ENCODE peak calls at places on chromosomes 11 and 22, in ten cellular contexts. One of them, this sample, is unnamed.

GRCh38 chr11:86706341-86707131 is 34.1 kb upstream of the ME3 start:
- DNase-seq in CD4-positive, CD25-positive, alpha-beta regulatory T cell: no peak
- DNase-seq in stimulated activated CD4-positive, alpha-beta T cell treated with anti-CD3 and anti-CD28 coated beads, TNF-alpha, amount 100 ng/mL, for 1 hour: no peak
- DNase-seq in NAMALWA: no peak
- DNase-seq in stimulated activated effector memory CD8-positive, alpha-beta T cell treated with anti-CD3 and anti-CD28 coated beads, Interleukin-12 subunit alpha, Interleukin-12 subunit beta, amount 100 ng/mL, for 72 hours: no peak
- DNase-seq in testis: no peak
- DNase-seq in naive thymus-derived CD4-positive, alpha-beta T cell: no peak
- DNase-seq in cardiac fibroblast: no peak
- DNase-seq in GM12891: no peak
- DNase-seq in CD4-positive, alpha-beta T cell: no peak
- DNase-seq in this sample: no peak

GRCh38 chr11:134120921-134121526 is 52.2 kb downstream of the JAM3 start:
- DNase-seq in CD4-positive, alpha-beta T cell: no peak
- DNase-seq in stimulated activated effector memory CD8-positive, alpha-beta T cell treated with anti-CD3 and anti-CD28 coated beads, Interleukin-12 subunit alpha, Interleukin-12 subunit beta, amount 100 ng/mL, for 72 hours: no peak
- DNase-seq in CD4-positive, CD25-positive, alpha-beta regulatory T cell: no peak
- DNase-seq in naive thymus-derived CD4-positive, alpha-beta T cell: no peak
- DNase-seq in stimulated activated CD4-positive, alpha-beta T cell treated with anti-CD3 and anti-CD28 coated beads, TNF-alpha, amount 100 ng/mL, for 1 hour: no peak
- DNase-seq in NAMALWA: no peak
- DNase-seq in GM12891: no peak
- DNase-seq in testis: peak
- DNase-seq in cardiac fibroblast: peak
- DNase-seq in this sample: no peak

GRCh38 chr11:134365011-134365925 is 33.5 kb downstream of the GLB1L2 start:
- DNase-seq in cardiac fibroblast: no peak
- DNase-seq in stimulated activated effector memory CD8-positive, alpha-beta T cell treated with anti-CD3 and anti-CD28 coated beads, Interleukin-12 subunit alpha, Interleukin-12 subunit beta, amount 100 ng/mL, for 72 hours: no peak
- DNase-seq in CD4-positive, alpha-beta T cell: no peak
- DNase-seq in naive thymus-derived CD4-positive, alpha-beta T cell: no peak
- DNase-seq in testis: no peak
- DNase-seq in stimulated activated CD4-positive, alpha-beta T cell treated with anti-CD3 and anti-CD28 coated beads, TNF-alpha, amount 100 ng/mL, for 1 hour: no peak
- DNase-seq in GM12891: no peak
- DNase-seq in CD4-positive, CD25-positive, alpha-beta regulatory T cell: no peak
- DNase-seq in NAMALWA: no peak
- DNase-seq in this sample: no peak

GRCh38 chr11:36123353-36124220 is 165.6 kb downstream of the COMMD9 start:
- DNase-seq in testis: no peak
- DNase-seq in CD4-positive, CD25-positive, alpha-beta regulatory T cell: no peak
- DNase-seq in stimulated activated CD4-positive, alpha-beta T cell treated with anti-CD3 and anti-CD28 coated beads, TNF-alpha, amount 100 ng/mL, for 1 hour: no peak
- DNase-seq in NAMALWA: no peak
- DNase-seq in GM12891: no peak
- DNase-seq in stimulated activated effector memory CD8-positive, alpha-beta T cell treated with anti-CD3 and anti-CD28 coated beads, Interleukin-12 subunit alpha, Interleukin-12 subunit beta, amount 100 ng/mL, for 72 hours: no peak
- DNase-seq in naive thymus-derived CD4-positive, alpha-beta T cell: no peak
- DNase-seq in cardiac fibroblast: no peak
- DNase-seq in CD4-positive, alpha-beta T cell: no peak
- DNase-seq in this sample: no peak

GRCh38 chr22:29306830-29307657 is 594 bp downstream of the GAS2L1 start:
- DNase-seq in NAMALWA: no peak
- DNase-seq in stimulated activated CD4-positive, alpha-beta T cell treated with anti-CD3 and anti-CD28 coated beads, TNF-alpha, amount 100 ng/mL, for 1 hour: no peak
- DNase-seq in stimulated activated effector memory CD8-positive, alpha-beta T cell treated with anti-CD3 and anti-CD28 coated beads, Interleukin-12 subunit alpha, Interleukin-12 subunit beta, amount 100 ng/mL, for 72 hours: no peak
- DNase-seq in naive thymus-derived CD4-positive, alpha-beta T cell: peak
- DNase-seq in testis: peak
- DNase-seq in CD4-positive, alpha-beta T cell: no peak
- DNase-seq in CD4-positive, CD25-positive, alpha-beta regulatory T cell: no peak
- DNase-seq in cardiac fibroblast: peak
- DNase-seq in GM12891: peak
- DNase-seq in this sample: no peak

GRCh38 chr11:121191787-121192186 is 90.7 kb downstream of the TECTA start:
- DNase-seq in testis: no peak
- DNase-seq in NAMALWA: no peak
- DNase-seq in CD4-positive, alpha-beta T cell: no peak
- DNase-seq in naive thymus-derived CD4-positive, alpha-beta T cell: no peak
- DNase-seq in CD4-positive, CD25-positive, alpha-beta regulatory T cell: no peak
- DNase-seq in stimulated activated CD4-positive, alpha-beta T cell treated with anti-CD3 and anti-CD28 coated beads, TNF-alpha, amount 100 ng/mL, for 1 hour: no peak
- DNase-seq in GM12891: no peak
- DNase-seq in stimulated activated effector memory CD8-positive, alpha-beta T cell treated with anti-CD3 and anti-CD28 coated beads, Interleukin-12 subunit alpha, Interleukin-12 subunit beta, amount 100 ng/mL, for 72 hours: no peak
- DNase-seq in cardiac fibroblast: no peak
- DNase-seq in this sample: no peak

GRCh38 chr22:45572444-45572843 is 69.8 kb downstream of the FBLN1 start:
- DNase-seq in stimulated activated CD4-positive, alpha-beta T cell treated with anti-CD3 and anti-CD28 coated beads, TNF-alpha, amount 100 ng/mL, for 1 hour: no peak
- DNase-seq in GM12891: no peak
- DNase-seq in NAMALWA: no peak
- DNase-seq in cardiac fibroblast: no peak
- DNase-seq in testis: no peak
- DNase-seq in CD4-positive, alpha-beta T cell: no peak
- DNase-seq in CD4-positive, CD25-positive, alpha-beta regulatory T cell: no peak
- DNase-seq in naive thymus-derived CD4-positive, alpha-beta T cell: no peak
- DNase-seq in stimulated activated effector memory CD8-positive, alpha-beta T cell treated with anti-CD3 and anti-CD28 coated beads, Interleukin-12 subunit alpha, Interleukin-12 subunit beta, amount 100 ng/mL, for 72 hours: no peak
- DNase-seq in this sample: no peak

GRCh38 chr11:2988996-2989395 is 3.1 kb downstream of the NAP1L4 start:
- DNase-seq in cardiac fibroblast: no peak
- DNase-seq in GM12891: no peak
- DNase-seq in CD4-positive, CD25-positive, alpha-beta regulatory T cell: peak
- DNase-seq in stimulated activated effector memory CD8-positive, alpha-beta T cell treated with anti-CD3 and anti-CD28 coated beads, Interleukin-12 subunit alpha, Interleukin-12 subunit beta, amount 100 ng/mL, for 72 hours: no peak
- DNase-seq in testis: no peak
- DNase-seq in stimulated activated CD4-positive, alpha-beta T cell treated with anti-CD3 and anti-CD28 coated beads, TNF-alpha, amount 100 ng/mL, for 1 hour: no peak
- DNase-seq in CD4-positive, alpha-beta T cell: no peak
- DNase-seq in NAMALWA: peak
- DNase-seq in naive thymus-derived CD4-positive, alpha-beta T cell: no peak
- DNase-seq in this sample: no peak

GRCh38 chr22:17824452-17824851 is 50.2 kb upstream of the BID start:
- DNase-seq in stimulated activated CD4-positive, alpha-beta T cell treated with anti-CD3 and anti-CD28 coated beads, TNF-alpha, amount 100 ng/mL, for 1 hour: no peak
- DNase-seq in cardiac fibroblast: no peak
- DNase-seq in NAMALWA: no peak
- DNase-seq in naive thymus-derived CD4-positive, alpha-beta T cell: no peak
- DNase-seq in testis: no peak
- DNase-seq in CD4-positive, CD25-positive, alpha-beta regulatory T cell: no peak
- DNase-seq in GM12891: no peak
- DNase-seq in stimulated activated effector memory CD8-positive, alpha-beta T cell treated with anti-CD3 and anti-CD28 coated beads, Interleukin-12 subunit alpha, Interleukin-12 subunit beta, amount 100 ng/mL, for 72 hours: no peak
- DNase-seq in CD4-positive, alpha-beta T cell: no peak
- DNase-seq in this sample: no peak

GRCh38 chr11:117693344-117693743 is 103.7 kb downstream of the DSCAML1 start:
- DNase-seq in NAMALWA: no peak
- DNase-seq in testis: no peak
- DNase-seq in CD4-positive, CD25-positive, alpha-beta regulatory T cell: no peak
- DNase-seq in cardiac fibroblast: no peak
- DNase-seq in naive thymus-derived CD4-positive, alpha-beta T cell: no peak
- DNase-seq in GM12891: no peak
- DNase-seq in stimulated activated CD4-positive, alpha-beta T cell treated with anti-CD3 and anti-CD28 coated beads, TNF-alpha, amount 100 ng/mL, for 1 hour: no peak
- DNase-seq in stimulated activated effector memory CD8-positive, alpha-beta T cell treated with anti-CD3 and anti-CD28 coated beads, Interleukin-12 subunit alpha, Interleukin-12 subunit beta, amount 100 ng/mL, for 72 hours: no peak
- DNase-seq in CD4-positive, alpha-beta T cell: no peak
- DNase-seq in this sample: no peak

GRCh38 chr11:11415786-11416390 is 62.8 kb upstream of the CSNK2A3 start:
- DNase-seq in stimulated activated CD4-positive, alpha-beta T cell treated with anti-CD3 and anti-CD28 coated beads, TNF-alpha, amount 100 ng/mL, for 1 hour: no peak
- DNase-seq in NAMALWA: no peak
- DNase-seq in naive thymus-derived CD4-positive, alpha-beta T cell: no peak
- DNase-seq in CD4-positive, alpha-beta T cell: no peak
- DNase-seq in stimulated activated effector memory CD8-positive, alpha-beta T cell treated with anti-CD3 and anti-CD28 coated beads, Interleukin-12 subunit alpha, Interleukin-12 subunit beta, amount 100 ng/mL, for 72 hours: no peak
- DNase-seq in cardiac fibroblast: peak
- DNase-seq in GM12891: no peak
- DNase-seq in testis: no peak
- DNase-seq in CD4-positive, CD25-positive, alpha-beta regulatory T cell: no peak
- DNase-seq in this sample: no peak

GRCh38 chr11:62805991-62806441 is 776 bp upstream of the NXF1 start:
- DNase-seq in CD4-positive, CD25-positive, alpha-beta regulatory T cell: no peak
- DNase-seq in CD4-positive, alpha-beta T cell: no peak
- DNase-seq in cardiac fibroblast: no peak
- DNase-seq in naive thymus-derived CD4-positive, alpha-beta T cell: no peak
- DNase-seq in NAMALWA: no peak
- DNase-seq in testis: no peak
- DNase-seq in GM12891: no peak
- DNase-seq in stimulated activated effector memory CD8-positive, alpha-beta T cell treated with anti-CD3 and anti-CD28 coated beads, Interleukin-12 subunit alpha, Interleukin-12 subunit beta, amount 100 ng/mL, for 72 hours: no peak
- DNase-seq in stimulated activated CD4-positive, alpha-beta T cell treated with anti-CD3 and anti-CD28 coated beads, TNF-alpha, amount 100 ng/mL, for 1 hour: no peak
- DNase-seq in this sample: no peak

GRCh38 chr22:39528080-39528661 is 4.4 kb downstream of the RPS19BP1 start:
- DNase-seq in CD4-positive, CD25-positive, alpha-beta regulatory T cell: no peak
- DNase-seq in CD4-positive, alpha-beta T cell: no peak
- DNase-seq in cardiac fibroblast: no peak
- DNase-seq in testis: no peak
- DNase-seq in NAMALWA: peak
- DNase-seq in naive thymus-derived CD4-positive, alpha-beta T cell: no peak
- DNase-seq in stimulated activated CD4-positive, alpha-beta T cell treated with anti-CD3 and anti-CD28 coated beads, TNF-alpha, amount 100 ng/mL, for 1 hour: no peak
- DNase-seq in GM12891: no peak
- DNase-seq in stimulated activated effector memory CD8-positive, alpha-beta T cell treated with anti-CD3 and anti-CD28 coated beads, Interleukin-12 subunit alpha, Interleukin-12 subunit beta, amount 100 ng/mL, for 72 hours: no peak
- DNase-seq in this sample: no peak

GRCh38 chr22:45263790-45264269 is 20.9 kb upstream of the UPK3A start:
- DNase-seq in testis: peak
- DNase-seq in CD4-positive, alpha-beta T cell: no peak
- DNase-seq in stimulated activated CD4-positive, alpha-beta T cell treated with anti-CD3 and anti-CD28 coated beads, TNF-alpha, amount 100 ng/mL, for 1 hour: no peak
- DNase-seq in CD4-positive, CD25-positive, alpha-beta regulatory T cell: no peak
- DNase-seq in cardiac fibroblast: peak
- DNase-seq in naive thymus-derived CD4-positive, alpha-beta T cell: no peak
- DNase-seq in NAMALWA: no peak
- DNase-seq in GM12891: peak
- DNase-seq in stimulated activated effector memory CD8-positive, alpha-beta T cell treated with anti-CD3 and anti-CD28 coated beads, Interleukin-12 subunit alpha, Interleukin-12 subunit beta, amount 100 ng/mL, for 72 hours: no peak
- DNase-seq in this sample: peak

GRCh38 chr11:133291672-133292265 is 240.5 kb downstream of the OPCML start:
- DNase-seq in CD4-positive, CD25-positive, alpha-beta regulatory T cell: no peak
- DNase-seq in stimulated activated CD4-positive, alpha-beta T cell treated with anti-CD3 and anti-CD28 coated beads, TNF-alpha, amount 100 ng/mL, for 1 hour: no peak
- DNase-seq in cardiac fibroblast: no peak
- DNase-seq in testis: no peak
- DNase-seq in CD4-positive, alpha-beta T cell: no peak
- DNase-seq in naive thymus-derived CD4-positive, alpha-beta T cell: no peak
- DNase-seq in GM12891: no peak
- DNase-seq in NAMALWA: no peak
- DNase-seq in stimulated activated effector memory CD8-positive, alpha-beta T cell treated with anti-CD3 and anti-CD28 coated beads, Interleukin-12 subunit alpha, Interleukin-12 subunit beta, amount 100 ng/mL, for 72 hours: no peak
- DNase-seq in this sample: no peak

GRCh38 chr11:125433454-125434121 is 62.5 kb downstream of the FEZ1 start:
- DNase-seq in naive thymus-derived CD4-positive, alpha-beta T cell: no peak
- DNase-seq in stimulated activated CD4-positive, alpha-beta T cell treated with anti-CD3 and anti-CD28 coated beads, TNF-alpha, amount 100 ng/mL, for 1 hour: no peak
- DNase-seq in NAMALWA: peak
- DNase-seq in CD4-positive, alpha-beta T cell: no peak
- DNase-seq in cardiac fibroblast: peak
- DNase-seq in GM12891: peak
- DNase-seq in testis: peak
- DNase-seq in stimulated activated effector memory CD8-positive, alpha-beta T cell treated with anti-CD3 and anti-CD28 coated beads, Interleukin-12 subunit alpha, Interleukin-12 subunit beta, amount 100 ng/mL, for 72 hours: no peak
- DNase-seq in CD4-positive, CD25-positive, alpha-beta regulatory T cell: no peak
- DNase-seq in this sample: peak

GRCh38 chr11:68020575-68020974 is 9.9 kb upstream of the NDUFS8 start:
- DNase-seq in CD4-positive, alpha-beta T cell: no peak
- DNase-seq in CD4-positive, CD25-positive, alpha-beta regulatory T cell: no peak
- DNase-seq in stimulated activated CD4-positive, alpha-beta T cell treated with anti-CD3 and anti-CD28 coated beads, TNF-alpha, amount 100 ng/mL, for 1 hour: no peak
- DNase-seq in naive thymus-derived CD4-positive, alpha-beta T cell: no peak
- DNase-seq in NAMALWA: peak
- DNase-seq in testis: no peak
- DNase-seq in cardiac fibroblast: peak
- DNase-seq in stimulated activated effector memory CD8-positive, alpha-beta T cell treated with anti-CD3 and anti-CD28 coated beads, Interleukin-12 subunit alpha, Interleukin-12 subunit beta, amount 100 ng/mL, for 72 hours: no peak
- DNase-seq in GM12891: no peak
- DNase-seq in this sample: peak

GRCh38 chr11:115916596-115916995 is 412.4 kb upstream of the CADM1 start:
- DNase-seq in naive thymus-derived CD4-positive, alpha-beta T cell: no peak
- DNase-seq in CD4-positive, alpha-beta T cell: no peak
- DNase-seq in CD4-positive, CD25-positive, alpha-beta regulatory T cell: no peak
- DNase-seq in GM12891: no peak
- DNase-seq in stimulated activated CD4-positive, alpha-beta T cell treated with anti-CD3 and anti-CD28 coated beads, TNF-alpha, amount 100 ng/mL, for 1 hour: no peak
- DNase-seq in NAMALWA: no peak
- DNase-seq in stimulated activated effector memory CD8-positive, alpha-beta T cell treated with anti-CD3 and anti-CD28 coated beads, Interleukin-12 subunit alpha, Interleukin-12 subunit beta, amount 100 ng/mL, for 72 hours: no peak
- DNase-seq in cardiac fibroblast: no peak
- DNase-seq in testis: no peak
- DNase-seq in this sample: no peak

GRCh38 chr11:45108070-45109064 is 38.1 kb upstream of the PRDM11 start:
- DNase-seq in stimulated activated effector memory CD8-positive, alpha-beta T cell treated with anti-CD3 and anti-CD28 coated beads, Interleukin-12 subunit alpha, Interleukin-12 subunit beta, amount 100 ng/mL, for 72 hours: no peak
- DNase-seq in stimulated activated CD4-positive, alpha-beta T cell treated with anti-CD3 and anti-CD28 coated beads, TNF-alpha, amount 100 ng/mL, for 1 hour: no peak
- DNase-seq in CD4-positive, alpha-beta T cell: no peak
- DNase-seq in cardiac fibroblast: no peak
- DNase-seq in GM12891: no peak
- DNase-seq in testis: no peak
- DNase-seq in NAMALWA: no peak
- DNase-seq in naive thymus-derived CD4-positive, alpha-beta T cell: no peak
- DNase-seq in CD4-positive, CD25-positive, alpha-beta regulatory T cell: no peak
- DNase-seq in this sample: no peak

GRCh38 chr11:123238297-123238696 is 43.2 kb upstream of the CLMP start:
- DNase-seq in NAMALWA: no peak
- DNase-seq in CD4-positive, alpha-beta T cell: no peak
- DNase-seq in stimulated activated CD4-positive, alpha-beta T cell treated with anti-CD3 and anti-CD28 coated beads, TNF-alpha, amount 100 ng/mL, for 1 hour: no peak
- DNase-seq in testis: no peak
- DNase-seq in GM12891: no peak
- DNase-seq in naive thymus-derived CD4-positive, alpha-beta T cell: no peak
- DNase-seq in CD4-positive, CD25-positive, alpha-beta regulatory T cell: no peak
- DNase-seq in cardiac fibroblast: peak
- DNase-seq in stimulated activated effector memory CD8-positive, alpha-beta T cell treated with anti-CD3 and anti-CD28 coated beads, Interleukin-12 subunit alpha, Interleukin-12 subunit beta, amount 100 ng/mL, for 72 hours: no peak
- DNase-seq in this sample: no peak

GRCh38 chr22:42768385-42769035 is 47.8 kb upstream of the A4GALT start:
- DNase-seq in naive thymus-derived CD4-positive, alpha-beta T cell: no peak
- DNase-seq in testis: no peak
- DNase-seq in CD4-positive, alpha-beta T cell: no peak
- DNase-seq in GM12891: no peak
- DNase-seq in NAMALWA: no peak
- DNase-seq in CD4-positive, CD25-positive, alpha-beta regulatory T cell: no peak
- DNase-seq in stimulated activated effector memory CD8-positive, alpha-beta T cell treated with anti-CD3 and anti-CD28 coated beads, Interleukin-12 subunit alpha, Interleukin-12 subunit beta, amount 100 ng/mL, for 72 hours: no peak
- DNase-seq in stimulated activated CD4-positive, alpha-beta T cell treated with anti-CD3 and anti-CD28 coated beads, TNF-alpha, amount 100 ng/mL, for 1 hour: no peak
- DNase-seq in cardiac fibroblast: no peak
- DNase-seq in this sample: no peak

GRCh38 chr11:44561275-44561781 is 4.1 kb upstream of the CD82 start:
- DNase-seq in cardiac fibroblast: no peak
- DNase-seq in GM12891: no peak
- DNase-seq in CD4-positive, CD25-positive, alpha-beta regulatory T cell: no peak
- DNase-seq in CD4-positive, alpha-beta T cell: no peak
- DNase-seq in stimulated activated effector memory CD8-positive, alpha-beta T cell treated with anti-CD3 and anti-CD28 coated beads, Interleukin-12 subunit alpha, Interleukin-12 subunit beta, amount 100 ng/mL, for 72 hours: no peak
- DNase-seq in testis: no peak
- DNase-seq in naive thymus-derived CD4-positive, alpha-beta T cell: no peak
- DNase-seq in NAMALWA: no peak
- DNase-seq in stimulated activated CD4-positive, alpha-beta T cell treated with anti-CD3 and anti-CD28 coated beads, TNF-alpha, amount 100 ng/mL, for 1 hour: no peak
- DNase-seq in this sample: no peak

GRCh38 chr22:40403141-40403540 is 32.7 kb downstream of the SGSM3 start:
- DNase-seq in testis: no peak
- DNase-seq in CD4-positive, alpha-beta T cell: no peak
- DNase-seq in GM12891: no peak
- DNase-seq in CD4-positive, CD25-positive, alpha-beta regulatory T cell: no peak
- DNase-seq in naive thymus-derived CD4-positive, alpha-beta T cell: no peak
- DNase-seq in stimulated activated effector memory CD8-positive, alpha-beta T cell treated with anti-CD3 and anti-CD28 coated beads, Interleukin-12 subunit alpha, Interleukin-12 subunit beta, amount 100 ng/mL, for 72 hours: no peak
- DNase-seq in stimulated activated CD4-positive, alpha-beta T cell treated with anti-CD3 and anti-CD28 coated beads, TNF-alpha, amount 100 ng/mL, for 1 hour: no peak
- DNase-seq in NAMALWA: no peak
- DNase-seq in cardiac fibroblast: no peak
- DNase-seq in this sample: no peak

GRCh38 chr11:75456596-75456995 is 23.6 kb upstream of the KLHL35 start:
- DNase-seq in stimulated activated CD4-positive, alpha-beta T cell treated with anti-CD3 and anti-CD28 coated beads, TNF-alpha, amount 100 ng/mL, for 1 hour: no peak
- DNase-seq in NAMALWA: no peak
- DNase-seq in GM12891: no peak
- DNase-seq in CD4-positive, alpha-beta T cell: no peak
- DNase-seq in naive thymus-derived CD4-positive, alpha-beta T cell: no peak
- DNase-seq in stimulated activated effector memory CD8-positive, alpha-beta T cell treated with anti-CD3 and anti-CD28 coated beads, Interleukin-12 subunit alpha, Interleukin-12 subunit beta, amount 100 ng/mL, for 72 hours: no peak
- DNase-seq in CD4-positive, CD25-positive, alpha-beta regulatory T cell: no peak
- DNase-seq in testis: no peak
- DNase-seq in cardiac fibroblast: no peak
- DNase-seq in this sample: no peak

GRCh38 chr11:69418576-69419296 is 62.7 kb upstream of the LINC01488 start:
- DNase-seq in stimulated activated effector memory CD8-positive, alpha-beta T cell treated with anti-CD3 and anti-CD28 coated beads, Interleukin-12 subunit alpha, Interleukin-12 subunit beta, amount 100 ng/mL, for 72 hours: no peak
- DNase-seq in NAMALWA: no peak
- DNase-seq in CD4-positive, alpha-beta T cell: no peak
- DNase-seq in cardiac fibroblast: no peak
- DNase-seq in testis: no peak
- DNase-seq in GM12891: no peak
- DNase-seq in CD4-positive, CD25-positive, alpha-beta regulatory T cell: no peak
- DNase-seq in stimulated activated CD4-positive, alpha-beta T cell treated with anti-CD3 and anti-CD28 coated beads, TNF-alpha, amount 100 ng/mL, for 1 hour: no peak
- DNase-seq in naive thymus-derived CD4-positive, alpha-beta T cell: no peak
- DNase-seq in this sample: no peak

GRCh38 chr22:36022697-36023096 is 5.9 kb downstream of the RBFOX2 start:
- DNase-seq in CD4-positive, alpha-beta T cell: no peak
- DNase-seq in GM12891: no peak
- DNase-seq in stimulated activated CD4-positive, alpha-beta T cell treated with anti-CD3 and anti-CD28 coated beads, TNF-alpha, amount 100 ng/mL, for 1 hour: no peak
- DNase-seq in CD4-positive, CD25-positive, alpha-beta regulatory T cell: no peak
- DNase-seq in naive thymus-derived CD4-positive, alpha-beta T cell: no peak
- DNase-seq in cardiac fibroblast: no peak
- DNase-seq in testis: no peak
- DNase-seq in stimulated activated effector memory CD8-positive, alpha-beta T cell treated with anti-CD3 and anti-CD28 coated beads, Interleukin-12 subunit alpha, Interleukin-12 subunit beta, amount 100 ng/mL, for 72 hours: no peak
- DNase-seq in NAMALWA: no peak
- DNase-seq in this sample: no peak

GRCh38 chr22:25722223-25723015 is 19.6 kb upstream of the MYO18B start:
- DNase-seq in cardiac fibroblast: no peak
- DNase-seq in CD4-positive, CD25-positive, alpha-beta regulatory T cell: no peak
- DNase-seq in NAMALWA: no peak
- DNase-seq in CD4-positive, alpha-beta T cell: no peak
- DNase-seq in stimulated activated effector memory CD8-positive, alpha-beta T cell treated with anti-CD3 and anti-CD28 coated beads, Interleukin-12 subunit alpha, Interleukin-12 subunit beta, amount 100 ng/mL, for 72 hours: no peak
- DNase-seq in testis: no peak
- DNase-seq in GM12891: no peak
- DNase-seq in stimulated activated CD4-positive, alpha-beta T cell treated with anti-CD3 and anti-CD28 coated beads, TNF-alpha, amount 100 ng/mL, for 1 hour: no peak
- DNase-seq in naive thymus-derived CD4-positive, alpha-beta T cell: no peak
- DNase-seq in this sample: no peak

GRCh38 chr22:50314081-50314454 is 6.6 kb upstream of the PLXNB2 start:
- DNase-seq in naive thymus-derived CD4-positive, alpha-beta T cell: no peak
- DNase-seq in GM12891: no peak
- DNase-seq in testis: no peak
- DNase-seq in stimulated activated effector memory CD8-positive, alpha-beta T cell treated with anti-CD3 and anti-CD28 coated beads, Interleukin-12 subunit alpha, Interleukin-12 subunit beta, amount 100 ng/mL, for 72 hours: no peak
- DNase-seq in CD4-positive, alpha-beta T cell: no peak
- DNase-seq in CD4-positive, CD25-positive, alpha-beta regulatory T cell: no peak
- DNase-seq in stimulated activated CD4-positive, alpha-beta T cell treated with anti-CD3 and anti-CD28 coated beads, TNF-alpha, amount 100 ng/mL, for 1 hour: no peak
- DNase-seq in NAMALWA: no peak
- DNase-seq in cardiac fibroblast: no peak
- DNase-seq in this sample: no peak

This sample was measured in 8988T.